ENCODE peak calls at places on chromosomes 7 and 10, in four cellular contexts. One of them, this sample, is unnamed.

GRCh38 chr7:134547738-134548054 is 1.2 kb upstream of the AKR1B15 start:
- DNase-seq in WERI-Rb-1: peak; percentile 84
- DNase-seq in left ventricle myocardium inferior: peak; percentile 62
- DNase-seq in cardiac muscle cell: peak; percentile 68
- DNase-seq in this sample: no peak

GRCh38 chr7:22129819-22130580 is 184.3 kb upstream of the CDCA7L start:
- DNase-seq in left ventricle myocardium inferior: no peak
- DNase-seq in cardiac muscle cell: no peak
- DNase-seq in WERI-Rb-1: no peak
- DNase-seq in this sample: no peak

GRCh38 chr10:3068201-3068967 is 1.0 kb downstream of the PFKP start:
- DNase-seq in left ventricle myocardium inferior: peak; percentile 73
- DNase-seq in cardiac muscle cell: peak; percentile 78
- DNase-seq in WERI-Rb-1: peak; percentile 49
- DNase-seq in this sample: no peak

GRCh38 chr7:95917622-95918021 is 145.3 kb downstream of the DYNC1I1 start:
- DNase-seq in WERI-Rb-1: no peak
- DNase-seq in left ventricle myocardium inferior: no peak
- DNase-seq in cardiac muscle cell: no peak
- DNase-seq in this sample: no peak

GRCh38 chr10:114403545-114404161 is 649 bp downstream of the AFAP1L2 start:
- DNase-seq in left ventricle myocardium inferior: peak; percentile 37
- DNase-seq in WERI-Rb-1: peak; percentile 25
- DNase-seq in cardiac muscle cell: no peak
- DNase-seq in this sample: no peak

GRCh38 chr10:105073999-105074398 is 432.9 kb downstream of the SORCS3 start:
- DNase-seq in cardiac muscle cell: no peak
- DNase-seq in WERI-Rb-1: no peak
- DNase-seq in left ventricle myocardium inferior: no peak
- DNase-seq in this sample: no peak

GRCh38 chr7:85126383-85126782 is 60.5 kb downstream of the SEMA3D start:
- DNase-seq in cardiac muscle cell: no peak
- DNase-seq in WERI-Rb-1: no peak
- DNase-seq in left ventricle myocardium inferior: no peak
- DNase-seq in this sample: no peak

GRCh38 chr7:27151945-27152815 is at the start of gene HOXA3:
- DNase-seq in cardiac muscle cell: no peak
- DNase-seq in left ventricle myocardium inferior: peak; percentile 9
- DNase-seq in WERI-Rb-1: peak; percentile 12
- DNase-seq in this sample: no peak

GRCh38 chr7:128352138-128352537 is 8.4 kb upstream of the RBM28 start:
- DNase-seq in WERI-Rb-1: no peak
- DNase-seq in left ventricle myocardium inferior: peak; percentile 39
- DNase-seq in cardiac muscle cell: peak; percentile 73
- DNase-seq in this sample: no peak

GRCh38 chr7:36408589-36408988 is 18.9 kb downstream of the ANLN start:
- DNase-seq in WERI-Rb-1: no peak
- DNase-seq in left ventricle myocardium inferior: no peak
- DNase-seq in cardiac muscle cell: peak; percentile 51
- DNase-seq in this sample: no peak

GRCh38 chr10:78028438-78029293 is 649 bp downstream of the POLR3A start:
- DNase-seq in cardiac muscle cell: peak; percentile 50
- DNase-seq in WERI-Rb-1: peak; percentile 13
- DNase-seq in left ventricle myocardium inferior: no peak
- DNase-seq in this sample: no peak

DNA sequence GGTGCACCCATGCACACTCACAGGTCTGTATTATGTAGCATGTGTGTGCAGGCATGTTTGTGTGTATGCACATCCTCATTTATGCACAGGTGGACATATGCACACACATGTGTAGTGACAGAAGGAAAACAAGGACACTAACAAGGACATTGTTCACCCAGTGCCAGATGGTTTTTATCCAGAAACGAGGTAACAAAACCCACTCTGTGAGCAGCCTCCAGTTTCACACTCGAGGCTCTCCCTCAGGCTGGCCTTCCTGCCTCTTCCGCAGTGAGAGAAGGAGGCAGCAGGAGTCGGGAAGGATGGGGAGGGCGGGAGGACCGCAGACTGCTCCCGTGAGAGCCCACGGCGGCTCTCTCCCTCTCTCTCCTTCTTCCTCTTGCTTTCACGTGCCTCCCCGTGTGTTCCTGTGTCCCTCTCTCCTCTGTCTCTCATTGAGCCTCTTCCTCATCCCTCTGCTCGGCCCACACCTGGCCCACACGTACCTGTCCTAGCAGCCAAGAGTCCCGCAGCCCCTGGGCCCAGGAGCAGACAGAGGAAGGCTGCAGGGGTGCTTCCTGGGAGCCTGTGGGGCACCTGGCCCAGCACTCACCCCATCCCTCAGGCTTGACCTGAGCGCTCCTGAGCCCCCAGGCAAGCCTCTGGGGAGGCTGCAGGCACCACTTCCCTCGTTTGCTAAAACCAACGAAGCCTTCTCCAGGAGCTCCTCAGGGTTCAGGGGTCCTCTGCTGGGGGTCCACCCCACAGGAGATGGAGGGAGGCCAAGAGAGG is 13.8 kb downstream of the SPOCK2 start:
- DNase-seq in left ventricle myocardium inferior: no peak
- DNase-seq in cardiac muscle cell: no peak
- DNase-seq in WERI-Rb-1: no peak
- DNase-seq in this sample: no peak
- H3K4me3 ChIP-seq in left ventricle myocardium inferior: no peak overlapping the region
- H3K4me3 ChIP-seq in cardiac muscle cell: no peak overlapping the region
- H3K4me3 ChIP-seq in WERI-Rb-1: no peak overlapping the region
- H3K4me3 ChIP-seq in this sample: no peak overlapping the region

GRCh38 chr10:118692911-118693310 is 61.9 kb downstream of the CACUL1 start:
- DNase-seq in left ventricle myocardium inferior: no peak
- DNase-seq in cardiac muscle cell: peak; percentile 81
- DNase-seq in WERI-Rb-1: no peak
- DNase-seq in this sample: peak; percentile 92

GRCh38 chr10:118698421-118698820 is 56.3 kb downstream of the CACUL1 start:
- DNase-seq in left ventricle myocardium inferior: no peak
- DNase-seq in cardiac muscle cell: peak; percentile 82
- DNase-seq in WERI-Rb-1: no peak
- DNase-seq in this sample: no peak

GRCh38 chr10:118689070-118689858 is 65.5 kb downstream of the CACUL1 start:
- DNase-seq in cardiac muscle cell: no peak
- DNase-seq in left ventricle myocardium inferior: no peak
- DNase-seq in WERI-Rb-1: no peak
- DNase-seq in this sample: no peak

GRCh38 chr10:118694848-118695247 is 59.9 kb downstream of the CACUL1 start:
- DNase-seq in left ventricle myocardium inferior: no peak
- DNase-seq in WERI-Rb-1: no peak
- DNase-seq in cardiac muscle cell: no peak
- DNase-seq in this sample: peak; percentile 25
- H3K36me3 ChIP-seq in left ventricle myocardium inferior: peaks cover 11% of the 10 kb centered on the region
- H3K36me3 ChIP-seq in WERI-Rb-1: peaks cover 19% of the 10 kb centered on the region
- H3K36me3 ChIP-seq in cardiac muscle cell: peaks cover 20% of the 10 kb centered on the region
- H3K36me3 ChIP-seq in this sample: peaks cover 3% of the 10 kb centered on the region

GRCh38 chr7:42886129-42886528 is 25.7 kb downstream of the C7orf25 start:
- DNase-seq in left ventricle myocardium inferior: no peak
- DNase-seq in WERI-Rb-1: no peak
- DNase-seq in cardiac muscle cell: peak; percentile 30
- DNase-seq in this sample: no peak
- TF ChIP-seq CTCF in left ventricle myocardium inferior: peak; percentile 23
- TF ChIP-seq CTCF in WERI-Rb-1: no peak
- TF ChIP-seq CTCF in cardiac muscle cell: peak; percentile 41
- TF ChIP-seq CTCF in this sample: peak; percentile 48

DNA sequence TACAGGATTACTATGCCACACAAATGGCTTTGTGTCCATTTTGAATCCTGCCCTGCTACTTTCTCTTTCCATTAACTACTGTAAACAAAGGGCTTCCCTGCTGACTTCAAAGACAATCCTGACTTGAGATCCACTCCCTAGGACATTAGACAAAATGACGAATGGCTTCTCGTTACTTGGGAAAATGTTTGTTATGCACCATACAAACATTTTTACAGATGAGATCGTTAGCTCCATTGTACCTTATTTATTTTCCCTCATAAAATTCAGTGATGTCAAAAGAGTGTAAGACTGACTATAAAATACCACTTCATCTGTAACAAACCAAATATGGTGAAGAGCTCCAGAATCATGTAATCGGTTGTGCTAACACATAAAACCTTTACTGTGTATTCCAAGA is 121.8 kb downstream of the CD36 start:
- DNase-seq in left ventricle myocardium inferior: no peak
- DNase-seq in cardiac muscle cell: no peak
- DNase-seq in WERI-Rb-1: no peak
- DNase-seq in this sample: no peak
- H3K4me3 ChIP-seq in left ventricle myocardium inferior: no peak overlapping the region
- H3K4me3 ChIP-seq in cardiac muscle cell: no peak overlapping the region
- H3K4me3 ChIP-seq in WERI-Rb-1: no peak overlapping the region
- H3K4me3 ChIP-seq in this sample: no peak overlapping the region

DNA sequence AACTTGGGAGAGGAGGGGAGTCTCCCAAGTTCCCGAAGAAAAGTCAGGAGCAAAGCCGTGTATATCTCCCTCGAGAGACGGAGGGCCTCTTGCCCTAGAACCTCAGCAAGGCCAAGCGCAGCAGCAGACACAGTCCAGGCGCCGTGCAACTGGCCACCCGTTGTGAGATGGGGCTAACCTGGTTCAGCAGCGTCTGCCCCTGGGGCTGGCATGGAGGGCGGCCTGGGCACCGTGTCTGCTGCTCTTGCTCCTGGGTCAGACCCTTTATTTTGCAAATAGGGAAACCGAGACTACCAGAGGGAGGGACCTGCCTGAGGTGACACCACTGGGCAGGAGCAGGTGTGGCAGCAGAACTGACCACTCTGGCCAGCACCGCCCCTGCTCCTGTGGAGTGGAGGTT is 13.4 kb downstream of the ATP5MF start:
- DNase-seq in WERI-Rb-1: no peak
- DNase-seq in cardiac muscle cell: no peak
- DNase-seq in left ventricle myocardium inferior: no peak
- DNase-seq in this sample: no peak
- H3K36me3 ChIP-seq in WERI-Rb-1: peaks cover 98% of the 10 kb centered on the region
- H3K36me3 ChIP-seq in cardiac muscle cell: peaks cover 44% of the 10 kb centered on the region
- H3K36me3 ChIP-seq in left ventricle myocardium inferior: peaks cover 95% of the 10 kb centered on the region
- H3K36me3 ChIP-seq in this sample: peaks cover 46% of the 10 kb centered on the region

This sample was measured in BJ.